ENCODE peak calls at places on chromosomes 7 and 10, in nine cellular contexts. Q is AG04450; U is bronchial epithelial cell; G is spleen; Y is epithelial cell of esophagus; C is CD4-positive, alpha-beta T cell; B is kidney epithelial cell; S is heart right ventricle; A is Calu3. P is an unnamed sample.

GRCh38 chr7:133885213-133885612 is 241.9 kb upstream of the LRGUK start:
- DNase-seq in Q (no peak), U (no peak), G (no peak), Y (no peak), C (no peak), B (no peak), S (no peak), A (no peak), P (no peak)

GRCh38 chr7:137790828-137791227 is 55.9 kb downstream of the DGKI start:
- DNase-seq in Q (no peak), U (no peak), G (no peak), Y (peak), C (no peak), B (no peak), S (no peak), A (no peak), P (no peak)

GRCh38 chr7:141045842-141046630 is 27.8 kb upstream of the TMEM178B start:
- DNase-seq in Q (no peak), U (no peak), G (no peak), Y (no peak), C (no peak), B (peak), S (no peak), A (no peak), P (no peak)

GRCh38 chr7:38057829-38058228 is 120.2 kb upstream of the STARD3NL start:
- DNase-seq in Q (no peak), U (no peak), G (no peak), Y (no peak), C (no peak), B (no peak), S (no peak), A (peak), P (no peak)

GRCh38 chr7:13115157-13115772 is 427.8 kb downstream of the ARL4A start:
- DNase-seq in Q (no peak), U (peak), G (no peak), Y (no peak), C (no peak), B (no peak), S (no peak), A (no peak), P (no peak)

GRCh38 chr7:1807821-1808600 is 137.9 kb downstream of the ELFN1 start:
- DNase-seq in Q (no peak), U (no peak), G (peak), Y (no peak), C (no peak), B (no peak), S (no peak), A (no peak), P (no peak)

GRCh38 chr10:73494877-73495225 is 973 bp downstream of the PPP3CB start:
- DNase-seq in Q (no peak), U (peak), G (no peak), Y (peak), C (no peak), B (no peak), S (no peak), A (no peak), P (no peak)

GRCh38 chr7:15326044-15326644 is 235.7 kb downstream of the AGMO start:
- DNase-seq in Q (peak), U (peak), G (no peak), Y (peak), C (no peak), B (no peak), S (no peak), A (no peak), P (no peak)

GRCh38 chr10:88582806-88583583 is at the start of gene RNLS:
- DNase-seq in Q (no peak), U (peak), G (peak), Y (peak), C (peak), B (no peak), S (peak), A (peak), P (peak)

GRCh38 chr10:23439920-23440875 is 1.3 kb downstream of the OTUD1 start:
- DNase-seq in Q (no peak), U (peak), G (peak), Y (peak), C (peak), B (no peak), S (peak), A (peak), P (peak)

GRCh38 chr7:98130959-98131358 is 24.3 kb downstream of the LMTK2 start:
- DNase-seq in Q (no peak), U (no peak), G (no peak), Y (no peak), C (no peak), B (no peak), S (no peak), A (no peak), P (no peak)

GRCh38 chr10:77687018-77687417 is 49.4 kb upstream of the KCNMA1 start:
- DNase-seq in Q (no peak), U (no peak), G (no peak), Y (no peak), C (no peak), B (no peak), S (no peak), A (no peak), P (no peak)

GRCh38 chr10:11145498-11145855 is 127.8 kb downstream of the CELF2 start:
- DNase-seq in Q (no peak), U (no peak), G (peak), Y (no peak), C (peak), B (no peak), S (no peak), A (no peak), P (no peak)

GRCh38 chr7:49852619-49853462 is 79.4 kb downstream of the VWC2 start:
- DNase-seq in Q (no peak), U (peak), G (no peak), Y (peak), C (no peak), B (peak), S (no peak), A (peak), P (peak)

GRCh38 chr10:6050801-6051445 is 11.2 kb downstream of the IL2RA start:
- DNase-seq in Q (peak), U (peak), G (peak), Y (no peak), C (peak), B (no peak), S (peak), A (peak), P (no peak)

GRCh38 chr10:107740962-107741690 is 576.6 kb upstream of the SORCS1 start:
- DNase-seq in Q (no peak), U (peak), G (no peak), Y (peak), C (no peak), B (no peak), S (no peak), A (no peak), P (no peak)

GRCh38 chr7:101169838-101170531 is 4.6 kb upstream of the VGF start:
- DNase-seq in Q (no peak), U (peak), G (peak), Y (peak), C (peak), B (no peak), S (peak), A (peak), P (peak)

GRCh38 chr7:21076579-21076978 is 289.9 kb upstream of the SP8 start:
- DNase-seq in Q (no peak), U (peak), G (no peak), Y (peak), C (no peak), B (no peak), S (no peak), A (peak), P (no peak)

GRCh38 chr10:3530346-3531096 is 254.5 kb downstream of the KLF6 start:
- DNase-seq in Q (no peak), U (peak), G (no peak), Y (peak), C (no peak), B (peak), S (no peak), A (no peak), P (no peak)

GRCh38 chr7:26051021-26051420 is 101.0 kb upstream of the NFE2L3 start:
- DNase-seq in Q (no peak), U (no peak), G (no peak), Y (no peak), C (no peak), B (no peak), S (no peak), A (no peak), P (no peak)

GRCh38 chr10:35561670-35562069 is 43.5 kb upstream of the GJD4 start:
- DNase-seq in Q (no peak), U (no peak), G (no peak), Y (no peak), C (no peak), B (no peak), S (peak), A (no peak), P (no peak)

GRCh38 chr10:61760943-61761824 is 98.5 kb downstream of the CABCOCO1 start:
- DNase-seq in Q (peak), U (peak), G (no peak), Y (peak), C (no peak), B (peak), S (no peak), A (no peak), P (no peak)

GRCh38 chr7:114663502-114663901 is 248.9 kb downstream of the FOXP2 start:
- DNase-seq in Q (peak), U (peak), G (no peak), Y (peak), C (no peak), B (no peak), S (no peak), A (peak), P (no peak)

GRCh38 chr10:45495438-45496152 is 121.6 kb downstream of the ALOX5 start:
- DNase-seq in Q (no peak), U (peak), G (no peak), Y (peak), C (no peak), B (no peak), S (no peak), A (no peak), P (no peak)

GRCh38 chr7:68276725-68277124 is 1280.1 kb downstream of the TYW1 start:
- DNase-seq in Q (no peak), U (no peak), G (no peak), Y (no peak), C (no peak), B (no peak), S (no peak), A (no peak), P (no peak)

GRCh38 chr10:91162050-91162494 is 58.4 kb upstream of the PCGF5 start:
- DNase-seq in Q (no peak), U (peak), G (no peak), Y (peak), C (no peak), B (no peak), S (no peak), A (peak), P (no peak)

GRCh38 chr7:24476227-24476626 is 97.0 kb upstream of the PALS2 start:
- DNase-seq in Q (no peak), U (no peak), G (no peak), Y (no peak), C (no peak), B (no peak), S (no peak), A (no peak), P (no peak)

GRCh38 chr10:79397575-79398303 is 47.7 kb downstream of the ZCCHC24 start:
- DNase-seq in Q (no peak), U (no peak), G (no peak), Y (no peak), C (no peak), B (no peak), S (peak), A (no peak), P (no peak)

GRCh38 chr7:50353201-50353600 is 48.7 kb downstream of the IKZF1 start:
- DNase-seq in Q (no peak), U (no peak), G (no peak), Y (no peak), C (no peak), B (no peak), S (no peak), A (no peak), P (no peak)

GRCh38 chr7:69186974-69187373 is 411.3 kb upstream of the AUTS2 start:
- DNase-seq in Q (no peak), U (no peak), G (no peak), Y (no peak), C (no peak), B (no peak), S (no peak), A (no peak), P (no peak)

GRCh38 chr10:81662837-81663236 is 212.2 kb upstream of the NRG3 start:
- DNase-seq in Q (no peak), U (no peak), G (no peak), Y (no peak), C (no peak), B (no peak), S (no peak), A (no peak), P (no peak)

GRCh38 chr10:44153901-44154670 is 230.8 kb downstream of the CXCL12 start:
- DNase-seq in Q (no peak), U (no peak), G (no peak), Y (no peak), C (no peak), B (no peak), S (no peak), A (no peak), P (no peak)

GRCh38 chr7:484365-485101 is 35.1 kb downstream of the PDGFA start:
- DNase-seq in Q (no peak), U (no peak), G (peak), Y (no peak), C (no peak), B (no peak), S (no peak), A (no peak), P (no peak)

GRCh38 chr7:139340808-139341057 is 404 bp upstream of the FMC1 start:
- DNase-seq in Q (no peak), U (no peak), G (peak), Y (no peak), C (no peak), B (no peak), S (no peak), A (no peak), P (no peak)

GRCh38 chr7:55121249-55121648 is 102.4 kb downstream of the EGFR start:
- DNase-seq in Q (no peak), U (no peak), G (no peak), Y (no peak), C (no peak), B (no peak), S (no peak), A (no peak), P (no peak)

GRCh38 chr10:103273026-103273425 is 3.9 kb upstream of the INA start:
- DNase-seq in Q (peak), U (peak), G (no peak), Y (peak), C (no peak), B (peak), S (no peak), A (peak), P (no peak)

DNA sequence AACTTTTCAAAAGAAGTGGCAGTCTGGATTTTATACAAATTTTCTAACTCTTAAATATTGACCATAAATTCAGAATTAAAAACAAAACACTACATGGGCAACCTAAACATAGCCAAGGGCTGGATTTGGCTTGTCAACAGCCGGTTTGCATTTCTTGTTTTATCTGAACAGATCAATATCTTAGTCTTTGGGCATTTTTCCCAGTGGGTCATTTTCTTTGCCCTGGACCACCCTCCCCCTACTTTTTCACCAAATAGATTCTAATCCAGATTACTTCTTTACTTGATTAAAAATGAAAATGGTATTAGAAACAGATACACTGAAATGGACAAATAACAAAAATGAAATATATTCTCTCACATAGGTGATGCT is 189.0 kb downstream of the ANK3 start:
- DNase-seq in Q (no peak), U (no peak), G (no peak), Y (no peak), C (no peak), B (no peak), S (no peak), A (no peak), P (no peak)
- TF ChIP-seq CTCF in Q (no peak), U (no peak), G (no peak), Y (no peak), C (no peak), B (no peak), S (no peak), A (no peak), P (no peak)

GRCh38 chr10:69716711-69717560 is 84.8 kb upstream of the COL13A1 start:
- DNase-seq in Q (no peak), U (peak), G (no peak), Y (peak), C (peak), B (no peak), S (no peak), A (peak), P (peak)
- TF ChIP-seq CTCF in Q (peak), U (peak), G (peak), Y (peak), C (peak), B (peak), S (peak), A (peak), P (peak)

GRCh38 chr10:31133628-31134302 is 102.1 kb upstream of the ZNF438 start:
- DNase-seq in Q (no peak), U (peak), G (peak), Y (peak), C (peak), B (no peak), S (peak), A (peak), P (peak)

GRCh38 chr10:31134303-31134928 is 102.8 kb upstream of the ZNF438 start:
- DNase-seq in Q (no peak), U (peak), G (no peak), Y (peak), C (no peak), B (peak), S (peak), A (peak), P (no peak)

GRCh38 chr10:31138026-31138553 is 106.4 kb upstream of the ZNF438 start:
- DNase-seq in Q (no peak), U (no peak), G (no peak), Y (no peak), C (no peak), B (no peak), S (no peak), A (no peak), P (no peak)

GRCh38 chr10:31136951-31137885 is 105.6 kb upstream of the ZNF438 start:
- DNase-seq in Q (no peak), U (no peak), G (no peak), Y (no peak), C (no peak), B (no peak), S (no peak), A (no peak), P (no peak)

DNA sequence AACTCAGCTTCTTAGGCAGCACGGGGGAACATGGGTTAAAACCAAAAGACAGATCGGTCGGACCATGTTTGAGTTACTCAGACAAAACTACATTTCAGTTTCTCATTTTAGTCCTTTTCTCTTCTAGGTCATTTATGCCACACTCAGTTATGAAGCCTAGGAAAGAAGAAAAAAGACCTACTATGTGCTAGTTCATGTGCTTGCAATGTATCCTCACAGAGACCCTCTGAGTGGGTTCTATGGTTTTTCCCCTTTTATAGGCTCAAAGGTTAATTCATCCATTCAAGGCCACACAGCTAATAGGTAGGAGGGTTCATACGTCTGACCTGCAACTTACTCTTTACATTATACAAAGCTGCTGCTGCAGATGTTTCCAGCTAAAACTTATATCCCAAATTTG is 104.7 kb upstream of the ZNF438 start:
- DNase-seq in Q (no peak), U (no peak), G (no peak), Y (no peak), C (no peak), B (no peak), S (no peak), A (no peak), P (no peak)
- TF ChIP-seq CTCF in Q (no peak), U (no peak), G (no peak), Y (no peak), C (no peak), B (no peak), S (no peak), A (no peak), P (no peak)

GRCh38 chr10:21487416-21488180 is 37.9 kb downstream of the SKIDA1 start:
- DNase-seq in Q (no peak), U (no peak), G (no peak), Y (no peak), C (no peak), B (no peak), S (no peak), A (no peak), P (no peak)
- TF ChIP-seq CTCF in Q (no peak), U (no peak), G (no peak), Y (no peak), C (no peak), B (no peak), S (no peak), A (no peak), P (no peak)

GRCh38 chr10:26647602-26648244 is 49.8 kb upstream of the PDSS1 start:
- DNase-seq in Q (no peak), U (no peak), G (no peak), Y (no peak), C (no peak), B (no peak), S (no peak), A (no peak), P (no peak)
- TF ChIP-seq CTCF in Q (no peak), U (peak), G (no peak), Y (no peak), C (no peak), B (no peak), S (no peak), A (no peak), P (no peak)

DNA sequence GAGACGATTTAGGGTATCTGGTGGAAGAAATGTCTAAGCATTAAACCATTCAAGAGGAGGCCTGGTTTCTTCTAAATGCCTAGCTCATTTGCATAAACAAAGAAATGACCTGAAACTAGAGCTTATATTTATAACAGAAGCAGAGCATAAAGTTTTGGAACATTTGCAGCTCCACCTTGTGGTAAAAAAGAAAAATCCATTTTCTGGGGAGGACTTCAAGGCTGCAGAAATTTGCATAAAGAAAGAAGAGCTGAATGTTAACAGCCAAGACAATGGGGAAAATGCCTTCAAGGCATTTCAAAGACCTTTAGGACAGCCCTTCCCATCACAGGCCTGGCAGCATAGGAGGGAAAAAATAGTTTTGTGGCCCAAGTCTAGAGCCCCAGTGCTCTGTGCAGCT is 362.0 kb downstream of the ZNF248 start:
- DNase-seq in Q (no peak), U (peak), G (no peak), Y (peak), C (no peak), B (no peak), S (no peak), A (no peak), P (no peak)
- TF ChIP-seq CTCF in Q (no peak), U (peak), G (no peak), Y (peak), C (no peak), B (no peak), S (peak), A (no peak), P (peak)

GRCh38 chr10:99854860-99855259 is 72.4 kb downstream of the ABCC2 start:
- DNase-seq in Q (peak), U (peak), G (no peak), Y (peak), C (no peak), B (peak), S (no peak), A (no peak), P (no peak)
- TF ChIP-seq CTCF in Q (peak), U (peak), G (no peak), Y (peak), C (no peak), B (peak), S (peak), A (no peak), P (peak)

GRCh38 chr7:51789494-51789893 is 472.9 kb upstream of the COBL start:
- DNase-seq in Q (no peak), U (peak), G (no peak), Y (no peak), C (no peak), B (no peak), S (no peak), A (no peak), P (no peak)
- TF ChIP-seq CTCF in Q (no peak), U (peak), G (no peak), Y (no peak), C (no peak), B (no peak), S (no peak), A (peak), P (peak)

GRCh38 chr7:17645500-17645899 is 294.8 kb downstream of the SNX13 start:
- DNase-seq in Q (no peak), U (no peak), G (no peak), Y (no peak), C (no peak), B (no peak), S (no peak), A (no peak), P (no peak)

GRCh38 chr7:17640730-17641377 is 299.4 kb downstream of the SNX13 start:
- DNase-seq in Q (no peak), U (peak), G (no peak), Y (peak), C (no peak), B (no peak), S (no peak), A (peak), P (no peak)

GRCh38 chr7:17651926-17652385 is 288.3 kb downstream of the SNX13 start:
- DNase-seq in Q (peak), U (peak), G (no peak), Y (peak), C (no peak), B (no peak), S (no peak), A (no peak), P (no peak)

GRCh38 chr7:17651296-17651695 is 289.0 kb downstream of the SNX13 start:
- DNase-seq in Q (no peak), U (no peak), G (no peak), Y (no peak), C (no peak), B (no peak), S (no peak), A (no peak), P (no peak)

GRCh38 chr7:17646181-17646956 is 293.9 kb downstream of the SNX13 start:
- DNase-seq in Q (no peak), U (peak), G (no peak), Y (peak), C (no peak), B (no peak), S (no peak), A (peak), P (no peak)
- TF ChIP-seq CTCF in Q (peak), U (peak), G (no peak), Y (peak), C (no peak), B (peak), S (peak), A (peak), P (peak)